ENCODE peak calls at places on chromosome 10, in six cellular contexts. One of them, this sample, is unnamed.
A peak's percentile ranks its signal among the peaks of the same experiment; 100 is the strongest.

GRCh38 chr10:43048301-43049051 is 28.4 kb upstream of the RET start:
- DNase-seq in mucosa of descending colon: no peak
- DNase-seq in dorsolateral prefrontal cortex: no peak
- DNase-seq in cardiac fibroblast: no peak
- DNase-seq in GM12865: no peak
- DNase-seq in fibroblast of the aortic adventitia: no peak
- DNase-seq in this sample: no peak

GRCh38 chr10:132865236-132865635 is 77.1 kb downstream of the CFAP46 start:
- DNase-seq in mucosa of descending colon: peak; percentile 36
- DNase-seq in dorsolateral prefrontal cortex: no peak
- DNase-seq in cardiac fibroblast: no peak
- DNase-seq in GM12865: no peak
- DNase-seq in fibroblast of the aortic adventitia: no peak
- DNase-seq in this sample: no peak

GRCh38 chr10:119250641-119251314 is 43.4 kb downstream of the GRK5 start:
- DNase-seq in mucosa of descending colon: no peak
- DNase-seq in dorsolateral prefrontal cortex: no peak
- DNase-seq in cardiac fibroblast: peak; percentile 88
- DNase-seq in GM12865: no peak
- DNase-seq in fibroblast of the aortic adventitia: peak; percentile 91
- DNase-seq in this sample: no peak

GRCh38 chr10:3162533-3162932 is 10.0 kb downstream of the PITRM1 start:
- DNase-seq in mucosa of descending colon: no peak
- DNase-seq in dorsolateral prefrontal cortex: no peak
- DNase-seq in cardiac fibroblast: no peak
- DNase-seq in GM12865: no peak
- DNase-seq in fibroblast of the aortic adventitia: no peak
- DNase-seq in this sample: no peak

GRCh38 chr10:71740069-71740468 is 20.5 kb upstream of the C10orf105 start:
- DNase-seq in mucosa of descending colon: no peak
- DNase-seq in dorsolateral prefrontal cortex: no peak
- DNase-seq in cardiac fibroblast: peak; percentile 77
- DNase-seq in GM12865: no peak
- DNase-seq in fibroblast of the aortic adventitia: peak; percentile 82
- DNase-seq in this sample: no peak

GRCh38 chr10:52318136-52318810 is 4.2 kb downstream of the DKK1 start:
- DNase-seq in mucosa of descending colon: no peak
- DNase-seq in dorsolateral prefrontal cortex: no peak
- DNase-seq in cardiac fibroblast: peak; percentile 66
- DNase-seq in GM12865: no peak
- DNase-seq in fibroblast of the aortic adventitia: peak; percentile 58
- DNase-seq in this sample: no peak

GRCh38 chr10:77416327-77417135 is 221.1 kb downstream of the KCNMA1 start:
- DNase-seq in mucosa of descending colon: no peak
- DNase-seq in dorsolateral prefrontal cortex: no peak
- DNase-seq in cardiac fibroblast: peak; percentile 80
- DNase-seq in GM12865: peak; percentile 35
- DNase-seq in fibroblast of the aortic adventitia: peak; percentile 88
- DNase-seq in this sample: no peak

GRCh38 chr10:36423821-36424248 is 701.6 kb upstream of the ANKRD30A start:
- DNase-seq in mucosa of descending colon: no peak
- DNase-seq in dorsolateral prefrontal cortex: no peak
- DNase-seq in cardiac fibroblast: no peak
- DNase-seq in GM12865: no peak
- DNase-seq in fibroblast of the aortic adventitia: no peak
- DNase-seq in this sample: no peak

GRCh38 chr10:1036341-1036791 is 10.7 kb upstream of the IDI2 start:
- DNase-seq in mucosa of descending colon: no peak
- DNase-seq in dorsolateral prefrontal cortex: no peak
- DNase-seq in cardiac fibroblast: no peak
- DNase-seq in GM12865: peak; percentile 82
- DNase-seq in fibroblast of the aortic adventitia: peak; percentile 18
- DNase-seq in this sample: no peak

GRCh38 chr10:133018491-133018890 is 69.2 kb upstream of the ADGRA1 start:
- DNase-seq in mucosa of descending colon: no peak
- DNase-seq in dorsolateral prefrontal cortex: no peak
- DNase-seq in cardiac fibroblast: no peak
- DNase-seq in GM12865: no peak
- DNase-seq in fibroblast of the aortic adventitia: no peak
- DNase-seq in this sample: no peak

GRCh38 chr10:103618575-103619423 is 125.3 kb downstream of the NEURL1 start:
- DNase-seq in mucosa of descending colon: peak; percentile 58
- DNase-seq in dorsolateral prefrontal cortex: no peak
- DNase-seq in cardiac fibroblast: peak; percentile 97
- DNase-seq in GM12865: no peak
- DNase-seq in fibroblast of the aortic adventitia: peak; percentile 97
- DNase-seq in this sample: no peak

GRCh38 chr10:48442090-48442808 is 135.8 kb downstream of the MAPK8 start:
- DNase-seq in mucosa of descending colon: no peak
- DNase-seq in dorsolateral prefrontal cortex: no peak
- DNase-seq in cardiac fibroblast: no peak
- DNase-seq in GM12865: no peak
- DNase-seq in fibroblast of the aortic adventitia: no peak
- DNase-seq in this sample: no peak

GRCh38 chr10:31123946-31124345 is 92.3 kb upstream of the ZNF438 start:
- DNase-seq in mucosa of descending colon: no peak
- DNase-seq in dorsolateral prefrontal cortex: no peak
- DNase-seq in cardiac fibroblast: no peak
- DNase-seq in GM12865: no peak
- DNase-seq in fibroblast of the aortic adventitia: no peak
- DNase-seq in this sample: no peak

GRCh38 chr10:31120392-31120791 is 88.7 kb upstream of the ZNF438 start:
- DNase-seq in mucosa of descending colon: no peak
- DNase-seq in dorsolateral prefrontal cortex: no peak
- DNase-seq in cardiac fibroblast: no peak
- DNase-seq in GM12865: no peak
- DNase-seq in fibroblast of the aortic adventitia: no peak
- DNase-seq in this sample: no peak

GRCh38 chr10:31124852-31125251 is 93.2 kb upstream of the ZNF438 start:
- DNase-seq in mucosa of descending colon: no peak
- DNase-seq in dorsolateral prefrontal cortex: no peak
- DNase-seq in cardiac fibroblast: no peak
- DNase-seq in GM12865: no peak
- DNase-seq in fibroblast of the aortic adventitia: peak; percentile 71
- DNase-seq in this sample: no peak

GRCh38 chr10:31121074-31121685 is 89.5 kb upstream of the ZNF438 start:
- DNase-seq in mucosa of descending colon: no peak
- DNase-seq in dorsolateral prefrontal cortex: no peak
- DNase-seq in cardiac fibroblast: peak; percentile 55
- DNase-seq in GM12865: no peak
- DNase-seq in fibroblast of the aortic adventitia: peak; percentile 61
- DNase-seq in this sample: no peak

GRCh38 chr10:31121797-31122586 is 90.3 kb upstream of the ZNF438 start:
- DNase-seq in mucosa of descending colon: no peak
- DNase-seq in dorsolateral prefrontal cortex: no peak
- DNase-seq in cardiac fibroblast: no peak
- DNase-seq in GM12865: no peak
- DNase-seq in fibroblast of the aortic adventitia: peak; percentile 80
- DNase-seq in this sample: no peak
- H3K4me3 ChIP-seq in mucosa of descending colon: no peak overlapping the region
- H3K4me3 ChIP-seq in dorsolateral prefrontal cortex: no peak overlapping the region
- H3K4me3 ChIP-seq in cardiac fibroblast: no peak overlapping the region
- H3K4me3 ChIP-seq in GM12865: no peak overlapping the region
- H3K4me3 ChIP-seq in fibroblast of the aortic adventitia: no peak overlapping the region
- H3K4me3 ChIP-seq in this sample: no peak overlapping the region

DNA sequence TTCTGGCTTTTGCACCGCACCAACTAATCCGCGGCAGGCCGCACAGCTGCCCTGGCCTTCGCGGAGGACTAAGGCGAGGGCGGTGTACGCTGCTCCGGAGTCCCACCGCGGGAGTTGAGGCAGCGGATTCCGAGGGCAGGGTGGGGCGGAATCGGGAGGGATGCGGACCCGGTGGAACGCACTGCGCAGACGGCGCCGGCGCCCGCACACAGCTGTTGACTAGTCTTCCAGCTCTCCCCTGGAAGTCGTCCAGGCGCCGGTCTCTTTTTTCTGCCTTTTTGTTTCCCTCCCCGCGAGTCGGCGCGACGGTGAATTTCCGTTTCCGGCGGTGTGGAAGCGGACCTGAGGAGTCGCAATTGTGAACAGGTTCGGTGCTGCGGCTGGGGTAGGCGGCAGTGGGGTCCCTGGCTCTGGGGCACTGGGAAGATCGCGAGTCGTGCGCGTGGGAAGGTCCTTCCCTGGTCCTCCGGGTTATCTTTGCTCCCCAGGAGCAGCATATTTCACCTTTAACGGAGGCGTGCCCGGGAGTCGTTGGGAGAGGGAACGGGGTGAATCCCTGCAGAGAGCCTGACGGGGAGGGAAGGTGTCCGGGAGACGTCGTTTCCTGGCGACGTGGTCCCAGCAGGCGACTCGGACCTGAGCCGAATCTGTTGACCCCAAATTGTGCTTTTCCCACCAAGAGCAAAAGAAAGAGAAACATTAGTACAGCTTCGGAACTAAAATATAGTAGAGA is at the start of gene ASAH2B:
- DNase-seq in mucosa of descending colon: peak; percentile 88
- DNase-seq in dorsolateral prefrontal cortex: peak; percentile 84
- DNase-seq in cardiac fibroblast: peak; percentile 80
- DNase-seq in GM12865: peak; percentile 83
- DNase-seq in fibroblast of the aortic adventitia: peak; percentile 73
- DNase-seq in this sample: no peak
- H3K4me3 ChIP-seq in mucosa of descending colon: peak within 1 kb of the TSS; percentile 40
- H3K4me3 ChIP-seq in dorsolateral prefrontal cortex: peak within 1 kb of the TSS; percentile 76
- H3K4me3 ChIP-seq in cardiac fibroblast: peak within 1 kb of the TSS; percentile 81
- H3K4me3 ChIP-seq in GM12865: peak within 1 kb of the TSS; percentile 74
- H3K4me3 ChIP-seq in fibroblast of the aortic adventitia: peak within 1 kb of the TSS; percentile 89
- H3K4me3 ChIP-seq in this sample: no peak within 1 kb of the TSS

DNA sequence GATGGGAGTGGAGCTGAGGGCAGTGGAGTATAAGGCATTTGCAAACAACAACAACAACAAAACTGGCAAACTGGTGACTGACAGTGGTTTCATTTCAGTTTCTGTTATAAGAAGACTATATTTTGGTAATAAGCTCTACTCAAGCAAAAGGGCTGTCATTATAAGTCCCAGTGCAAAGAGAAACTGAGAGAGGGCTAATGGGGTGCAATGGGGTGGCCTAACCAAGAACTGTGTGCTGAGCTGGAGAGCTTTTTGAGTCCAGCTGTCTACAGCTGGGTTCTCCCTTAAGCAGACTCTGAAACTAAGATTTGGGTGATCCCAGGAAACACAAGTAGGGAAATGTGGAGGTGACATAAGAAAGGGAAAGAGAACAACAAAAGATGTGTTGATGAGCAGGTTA is 439.3 kb downstream of the ADRA2A start:
- DNase-seq in mucosa of descending colon: no peak
- DNase-seq in dorsolateral prefrontal cortex: no peak
- DNase-seq in cardiac fibroblast: no peak
- DNase-seq in GM12865: peak; percentile 5
- DNase-seq in fibroblast of the aortic adventitia: no peak
- DNase-seq in this sample: no peak
- H3K4me3 ChIP-seq in mucosa of descending colon: no peak overlapping the region
- H3K4me3 ChIP-seq in dorsolateral prefrontal cortex: no peak overlapping the region
- H3K4me3 ChIP-seq in cardiac fibroblast: no peak overlapping the region
- H3K4me3 ChIP-seq in GM12865: no peak overlapping the region
- H3K4me3 ChIP-seq in fibroblast of the aortic adventitia: no peak overlapping the region
- H3K4me3 ChIP-seq in this sample: no peak overlapping the region

GRCh38 chr10:122463466-122464157 is 2.3 kb downstream of the HTRA1 start:
- DNase-seq in mucosa of descending colon: no peak
- DNase-seq in dorsolateral prefrontal cortex: no peak
- DNase-seq in cardiac fibroblast: no peak
- DNase-seq in GM12865: no peak
- DNase-seq in fibroblast of the aortic adventitia: no peak
- DNase-seq in this sample: no peak
- H3K4me3 ChIP-seq in mucosa of descending colon: no peak overlapping the region
- H3K4me3 ChIP-seq in dorsolateral prefrontal cortex: peak overlapping the region; percentile 88
- H3K4me3 ChIP-seq in cardiac fibroblast: peak overlapping the region; percentile 80
- H3K4me3 ChIP-seq in GM12865: no peak overlapping the region
- H3K4me3 ChIP-seq in fibroblast of the aortic adventitia: peak overlapping the region; percentile 84
- H3K4me3 ChIP-seq in this sample: no peak overlapping the region

DNA sequence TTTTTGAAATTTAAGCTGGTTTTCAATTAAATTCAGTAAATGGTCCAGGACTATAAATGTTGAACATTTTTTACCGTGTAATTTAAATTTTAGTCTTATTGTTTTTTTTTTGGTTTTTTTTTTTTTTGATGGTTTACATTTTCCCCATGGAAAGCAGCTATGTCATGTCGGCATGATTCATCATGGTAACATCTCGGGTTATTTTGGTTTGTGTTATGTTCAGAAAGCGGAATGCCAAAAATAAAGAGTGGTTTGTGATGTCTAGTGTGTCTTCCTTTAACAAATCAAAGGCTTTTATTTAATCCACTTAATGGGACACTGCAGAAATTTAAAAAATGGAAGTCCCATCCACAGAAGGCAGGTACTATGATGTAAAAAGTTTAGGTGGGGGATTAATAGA is 58.5 kb downstream of the TRUB1 start:
- DNase-seq in mucosa of descending colon: no peak
- DNase-seq in dorsolateral prefrontal cortex: no peak
- DNase-seq in cardiac fibroblast: no peak
- DNase-seq in GM12865: no peak
- DNase-seq in fibroblast of the aortic adventitia: no peak
- DNase-seq in this sample: no peak
- H3K4me3 ChIP-seq in mucosa of descending colon: no peak overlapping the region
- H3K4me3 ChIP-seq in dorsolateral prefrontal cortex: no peak overlapping the region
- H3K4me3 ChIP-seq in cardiac fibroblast: no peak overlapping the region
- H3K4me3 ChIP-seq in GM12865: no peak overlapping the region
- H3K4me3 ChIP-seq in fibroblast of the aortic adventitia: no peak overlapping the region
- H3K4me3 ChIP-seq in this sample: no peak overlapping the region

DNA sequence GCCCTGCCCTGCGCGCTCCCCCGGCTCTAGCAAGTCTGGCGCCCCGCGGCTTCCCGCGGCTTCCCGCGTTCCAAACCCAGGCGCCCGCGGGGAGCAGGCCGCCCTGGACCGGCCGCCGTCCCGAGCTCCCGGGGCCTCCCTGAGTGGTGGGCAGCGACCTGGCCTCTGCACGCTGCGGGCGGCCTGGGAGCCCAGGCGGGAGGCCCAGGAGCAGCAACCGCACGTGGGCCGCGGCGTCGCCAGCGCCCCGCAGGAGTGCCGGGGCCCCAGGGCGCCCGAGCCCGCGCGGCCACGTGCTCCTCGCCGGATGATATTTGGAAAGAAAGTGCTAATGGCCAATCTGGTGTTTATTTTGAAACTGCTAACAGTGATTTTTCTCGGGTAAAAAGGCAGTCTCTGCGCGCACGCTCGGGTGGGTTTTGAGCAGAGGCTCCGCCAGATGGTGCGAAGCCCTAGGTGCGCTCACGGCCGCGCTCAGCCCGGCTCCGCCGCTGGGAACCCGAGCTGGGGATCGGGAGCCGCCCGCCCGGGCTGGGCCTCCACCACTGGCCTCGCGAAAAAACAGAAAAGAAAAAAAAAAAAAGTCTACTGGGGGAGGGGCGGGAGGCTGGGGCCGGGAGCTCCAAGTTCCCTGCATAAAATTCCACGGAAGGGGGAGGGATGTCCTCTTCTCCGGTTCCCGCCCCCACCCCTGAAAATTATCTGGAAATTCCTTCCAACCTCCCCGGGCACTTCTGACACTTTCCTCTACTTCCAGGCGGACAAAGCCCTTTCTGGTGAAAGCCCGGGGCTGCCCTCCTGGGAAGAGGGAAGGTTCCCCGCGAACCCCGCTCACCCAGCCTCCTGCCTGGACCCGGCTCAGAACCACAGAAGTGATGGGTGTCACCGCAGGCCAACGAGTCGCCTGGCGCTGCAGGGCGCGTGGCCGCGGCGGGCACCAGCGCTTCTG is 4.3 kb downstream of the EBF3 start:
- DNase-seq in mucosa of descending colon: no peak
- DNase-seq in dorsolateral prefrontal cortex: no peak
- DNase-seq in cardiac fibroblast: peak; percentile 72
- DNase-seq in GM12865: no peak
- DNase-seq in fibroblast of the aortic adventitia: peak; percentile 50
- DNase-seq in this sample: no peak
- H3K4me3 ChIP-seq in mucosa of descending colon: no peak overlapping the region
- H3K4me3 ChIP-seq in dorsolateral prefrontal cortex: peak overlapping the region; percentile 12
- H3K4me3 ChIP-seq in cardiac fibroblast: peak overlapping the region; percentile 73
- H3K4me3 ChIP-seq in GM12865: no peak overlapping the region
- H3K4me3 ChIP-seq in fibroblast of the aortic adventitia: peak overlapping the region; percentile 74
- H3K4me3 ChIP-seq in this sample: no peak overlapping the region